ENCODE peak calls at places on chromosomes 2 and 18, in five cellular contexts. One of them, this sample, is unnamed.

GRCh38 chr2:43121915-43122314 is 104.5 kb downstream of the ZFP36L2 start:
- DNase-seq in ovary: no peak
- DNase-seq in pancreas: no peak
- DNase-seq in HepG2: no peak
- DNase-seq in brain microvascular endothelial cell: no peak
- DNase-seq in this sample: no peak

GRCh38 chr2:233141888-233142287 is 81.7 kb downstream of the INPP5D start:
- DNase-seq in pancreas: no peak
- DNase-seq in HepG2: no peak
- DNase-seq in brain microvascular endothelial cell: no peak
- DNase-seq in ovary: no peak
- DNase-seq in this sample: no peak

GRCh38 chr18:77970814-77971213 is 721.2 kb downstream of the GALR1 start:
- DNase-seq in pancreas: no peak
- DNase-seq in HepG2: no peak
- DNase-seq in brain microvascular endothelial cell: no peak
- DNase-seq in ovary: no peak
- DNase-seq in this sample: no peak

GRCh38 chr2:203802277-203803045 is 65.1 kb upstream of the CTLA4 start:
- DNase-seq in HepG2: no peak
- DNase-seq in ovary: no peak
- DNase-seq in brain microvascular endothelial cell: peak
- DNase-seq in pancreas: no peak
- DNase-seq in this sample: peak

GRCh38 chr2:44269831-44270230 is 5.4 kb upstream of the SLC3A1 start:
- DNase-seq in ovary: no peak
- DNase-seq in HepG2: no peak
- DNase-seq in brain microvascular endothelial cell: no peak
- DNase-seq in pancreas: no peak
- DNase-seq in this sample: no peak

GRCh38 chr2:199462167-199462976 is 4.6 kb upstream of the SATB2 start:
- DNase-seq in pancreas: no peak
- DNase-seq in ovary: no peak
- DNase-seq in brain microvascular endothelial cell: no peak
- DNase-seq in HepG2: no peak
- DNase-seq in this sample: no peak

GRCh38 chr2:26982102-26982742 is 11.8 kb downstream of the MAPRE3 start:
- DNase-seq in HepG2: peak
- DNase-seq in brain microvascular endothelial cell: peak
- DNase-seq in pancreas: peak
- DNase-seq in ovary: peak
- DNase-seq in this sample: peak

GRCh38 chr2:136185991-136186771 is 68.2 kb upstream of the CXCR4 start:
- DNase-seq in HepG2: no peak
- DNase-seq in brain microvascular endothelial cell: no peak
- DNase-seq in ovary: no peak
- DNase-seq in pancreas: no peak
- DNase-seq in this sample: peak

GRCh38 chr2:237525559-237526157 is 38.6 kb downstream of the MLPH start:
- DNase-seq in pancreas: no peak
- DNase-seq in HepG2: no peak
- DNase-seq in ovary: no peak
- DNase-seq in brain microvascular endothelial cell: no peak
- DNase-seq in this sample: no peak

GRCh38 chr2:120441744-120442471 is 96.0 kb downstream of the INHBB start:
- DNase-seq in brain microvascular endothelial cell: no peak
- DNase-seq in HepG2: peak
- DNase-seq in ovary: no peak
- DNase-seq in pancreas: peak
- DNase-seq in this sample: peak

GRCh38 chr18:52499646-52500045 is 159.6 kb downstream of the DCC start:
- DNase-seq in ovary: no peak
- DNase-seq in HepG2: peak
- DNase-seq in brain microvascular endothelial cell: no peak
- DNase-seq in pancreas: no peak
- DNase-seq in this sample: no peak

GRCh38 chr2:162197095-162197825 is 45.2 kb upstream of the GCG start:
- DNase-seq in ovary: no peak
- DNase-seq in pancreas: no peak
- DNase-seq in HepG2: no peak
- DNase-seq in brain microvascular endothelial cell: peak
- DNase-seq in this sample: peak

GRCh38 chr2:196066794-196067382 is 1.7 kb downstream of the DNAH7 start:
- DNase-seq in HepG2: no peak
- DNase-seq in pancreas: no peak
- DNase-seq in ovary: no peak
- DNase-seq in brain microvascular endothelial cell: no peak
- DNase-seq in this sample: peak

GRCh38 chr18:45104071-45104440 is 423.4 kb downstream of the SETBP1 start:
- DNase-seq in brain microvascular endothelial cell: no peak
- DNase-seq in HepG2: no peak
- DNase-seq in ovary: no peak
- DNase-seq in pancreas: no peak
- DNase-seq in this sample: no peak

GRCh38 chr2:84846732-84847131 is 34.2 kb downstream of the TRABD2A start:
- DNase-seq in brain microvascular endothelial cell: no peak
- DNase-seq in ovary: no peak
- DNase-seq in HepG2: no peak
- DNase-seq in pancreas: no peak
- DNase-seq in this sample: peak

GRCh38 chr18:51621103-51621969 is 423.9 kb upstream of the MEX3C start:
- DNase-seq in brain microvascular endothelial cell: peak
- DNase-seq in HepG2: peak
- DNase-seq in ovary: no peak
- DNase-seq in pancreas: peak
- DNase-seq in this sample: peak

GRCh38 chr2:119736021-119736420 is 23.7 kb upstream of the PTPN4 start:
- DNase-seq in HepG2: no peak
- DNase-seq in ovary: no peak
- DNase-seq in pancreas: no peak
- DNase-seq in brain microvascular endothelial cell: no peak
- DNase-seq in this sample: no peak

GRCh38 chr18:32511147-32511546 is 40.5 kb upstream of the GAREM1 start:
- DNase-seq in ovary: no peak
- DNase-seq in pancreas: no peak
- DNase-seq in brain microvascular endothelial cell: no peak
- DNase-seq in HepG2: no peak
- DNase-seq in this sample: no peak

GRCh38 chr2:12697617-12698016 is 19.1 kb upstream of the TRIB2 start:
- DNase-seq in HepG2: no peak
- DNase-seq in brain microvascular endothelial cell: no peak
- DNase-seq in pancreas: no peak
- DNase-seq in ovary: no peak
- DNase-seq in this sample: no peak

GRCh38 chr18:74519320-74520095 is 14.8 kb upstream of the CNDP1 start:
- DNase-seq in pancreas: peak
- DNase-seq in brain microvascular endothelial cell: no peak
- DNase-seq in HepG2: no peak
- DNase-seq in ovary: no peak
- DNase-seq in this sample: no peak

GRCh38 chr2:44579837-44580230 is 218.1 kb downstream of the CAMKMT start:
- DNase-seq in brain microvascular endothelial cell: no peak
- DNase-seq in pancreas: no peak
- DNase-seq in HepG2: no peak
- DNase-seq in ovary: no peak
- DNase-seq in this sample: no peak

GRCh38 chr18:27585602-27586173 is 400.6 kb upstream of the CHST9 start:
- DNase-seq in brain microvascular endothelial cell: no peak
- DNase-seq in pancreas: no peak
- DNase-seq in HepG2: peak
- DNase-seq in ovary: no peak
- DNase-seq in this sample: no peak

GRCh38 chr2:30871980-30872789 is 64.9 kb upstream of the CAPN13 start:
- DNase-seq in pancreas: no peak
- DNase-seq in ovary: no peak
- DNase-seq in brain microvascular endothelial cell: no peak
- DNase-seq in HepG2: no peak
- DNase-seq in this sample: no peak

GRCh38 chr18:32349728-32350395 is 120.8 kb downstream of the GAREM1 start:
- DNase-seq in pancreas: peak
- DNase-seq in ovary: peak
- DNase-seq in brain microvascular endothelial cell: peak
- DNase-seq in HepG2: peak
- DNase-seq in this sample: peak

GRCh38 chr2:79191816-79192215 is 32.3 kb upstream of the REG3A start:
- DNase-seq in ovary: no peak
- DNase-seq in HepG2: no peak
- DNase-seq in pancreas: no peak
- DNase-seq in brain microvascular endothelial cell: no peak
- DNase-seq in this sample: no peak

GRCh38 chr2:97697252-97698235 is 15.8 kb upstream of the ZAP70 start:
- DNase-seq in brain microvascular endothelial cell: peak
- DNase-seq in pancreas: peak
- DNase-seq in HepG2: peak
- DNase-seq in ovary: peak
- DNase-seq in this sample: peak

DNA sequence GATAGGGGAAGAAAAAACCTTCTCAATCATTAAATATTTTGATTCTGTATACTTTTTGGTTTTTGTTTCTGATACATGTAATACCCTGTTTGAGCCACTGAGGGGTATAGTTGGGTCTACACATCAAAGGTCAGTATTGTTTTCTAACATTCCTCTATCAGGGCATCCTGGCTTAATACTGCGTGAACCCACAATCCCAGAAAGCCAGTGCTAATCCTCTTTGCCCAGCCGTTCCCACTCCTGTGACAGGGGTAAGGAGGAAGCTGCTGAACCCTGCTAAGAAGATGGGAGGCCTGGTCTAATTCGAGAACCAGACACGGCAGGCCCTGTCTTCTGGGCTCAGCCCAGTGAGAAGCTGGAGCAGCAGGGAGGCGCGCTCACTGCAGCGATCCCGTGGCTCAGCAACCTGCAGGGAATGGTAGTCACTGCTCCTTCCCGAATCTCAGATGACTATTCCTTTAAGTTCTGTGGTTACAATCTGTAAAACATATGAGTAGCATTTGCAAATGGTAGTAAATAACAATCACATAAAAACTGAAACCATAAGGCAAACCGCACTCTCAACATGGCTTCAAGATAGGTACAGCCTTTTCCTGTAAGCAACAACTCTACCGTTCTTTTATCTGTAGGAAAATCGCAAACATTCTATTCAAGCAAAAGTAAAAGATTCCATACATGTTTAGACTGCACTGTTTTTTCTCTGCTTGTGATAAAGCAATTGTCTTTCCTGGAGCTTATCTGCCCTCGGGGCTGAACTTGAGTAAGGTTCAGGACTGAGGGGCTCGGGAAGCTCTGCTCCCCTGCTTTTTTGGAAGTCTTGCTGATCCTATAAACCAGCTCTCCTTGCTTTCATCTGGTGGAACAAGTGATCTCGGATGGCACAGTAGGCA is 87.0 kb downstream of the EPB41L3 start:
- DNase-seq in HepG2: peak
- DNase-seq in brain microvascular endothelial cell: peak
- DNase-seq in pancreas: no peak
- DNase-seq in ovary: no peak
- DNase-seq in this sample: peak
- TF ChIP-seq CTCF in HepG2: no peak
- TF ChIP-seq CTCF in brain microvascular endothelial cell: peak
- TF ChIP-seq CTCF in pancreas: no peak
- TF ChIP-seq CTCF in ovary: no peak
- TF ChIP-seq CTCF in this sample: peak

GRCh38 chr2:148542614-148543013 is 101.9 kb upstream of the EPC2 start:
- DNase-seq in pancreas: no peak
- DNase-seq in brain microvascular endothelial cell: no peak
- DNase-seq in ovary: no peak
- DNase-seq in HepG2: no peak
- DNase-seq in this sample: no peak

GRCh38 chr2:148538375-148538774 is 106.2 kb upstream of the EPC2 start:
- DNase-seq in brain microvascular endothelial cell: no peak
- DNase-seq in pancreas: no peak
- DNase-seq in ovary: no peak
- DNase-seq in HepG2: no peak
- DNase-seq in this sample: no peak

GRCh38 chr2:148541792-148542191 is 102.8 kb upstream of the EPC2 start:
- DNase-seq in pancreas: no peak
- DNase-seq in ovary: no peak
- DNase-seq in HepG2: no peak
- DNase-seq in brain microvascular endothelial cell: no peak
- DNase-seq in this sample: no peak

GRCh38 chr2:148534416-148535205 is 109.9 kb upstream of the EPC2 start:
- DNase-seq in brain microvascular endothelial cell: no peak
- DNase-seq in pancreas: no peak
- DNase-seq in HepG2: no peak
- DNase-seq in ovary: peak
- DNase-seq in this sample: no peak

DNA sequence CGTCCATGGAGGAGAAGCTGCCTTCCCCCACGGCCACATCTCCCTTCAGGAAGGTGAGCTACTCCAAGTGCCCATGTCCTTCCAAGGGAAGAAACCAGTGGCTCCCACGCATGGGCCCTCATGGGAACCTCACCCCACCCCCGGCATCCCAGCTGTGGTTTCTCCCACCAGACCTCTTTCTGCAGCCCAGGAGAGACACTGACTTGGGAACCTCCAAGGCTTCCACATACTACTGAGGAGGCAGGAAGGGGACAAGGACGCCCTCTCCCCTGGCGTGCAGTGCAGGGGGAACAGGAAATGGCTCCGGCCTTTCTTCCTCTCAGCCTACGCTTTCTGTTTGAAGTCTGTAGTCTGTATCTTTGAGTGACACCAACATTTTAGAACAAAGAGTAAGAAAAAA is 104.5 kb upstream of the EPC2 start:
- DNase-seq in brain microvascular endothelial cell: no peak
- DNase-seq in pancreas: no peak
- DNase-seq in HepG2: no peak
- DNase-seq in ovary: no peak
- DNase-seq in this sample: no peak
- H3K4me3 ChIP-seq in brain microvascular endothelial cell: no peak
- H3K4me3 ChIP-seq in pancreas: no peak
- H3K4me3 ChIP-seq in HepG2: no peak
- H3K4me3 ChIP-seq in ovary: no peak
- H3K4me3 ChIP-seq in this sample: no peak

GRCh38 chr18:59056706-59057492 is 82.8 kb upstream of the SEC11C start:
- DNase-seq in ovary: peak
- DNase-seq in brain microvascular endothelial cell: peak
- DNase-seq in HepG2: peak
- DNase-seq in pancreas: no peak
- DNase-seq in this sample: peak
- TF ChIP-seq CTCF in ovary: peak
- TF ChIP-seq CTCF in brain microvascular endothelial cell: peak
- TF ChIP-seq CTCF in HepG2: peak
- TF ChIP-seq CTCF in pancreas: peak
- TF ChIP-seq CTCF in this sample: peak

GRCh38 chr2:1550658-1551316 is 137.5 kb downstream of the TPO start:
- DNase-seq in ovary: peak
- DNase-seq in pancreas: peak
- DNase-seq in brain microvascular endothelial cell: no peak
- DNase-seq in HepG2: no peak
- DNase-seq in this sample: peak

GRCh38 chr2:1546901-1547300 is 133.6 kb downstream of the TPO start:
- DNase-seq in pancreas: no peak
- DNase-seq in brain microvascular endothelial cell: no peak
- DNase-seq in HepG2: no peak
- DNase-seq in ovary: no peak
- DNase-seq in this sample: no peak

GRCh38 chr2:1550076-1550475 is 136.8 kb downstream of the TPO start:
- DNase-seq in HepG2: no peak
- DNase-seq in ovary: no peak
- DNase-seq in brain microvascular endothelial cell: no peak
- DNase-seq in pancreas: no peak
- DNase-seq in this sample: no peak

GRCh38 chr2:1551905-1552304 is 138.6 kb downstream of the TPO start:
- DNase-seq in pancreas: no peak
- DNase-seq in HepG2: no peak
- DNase-seq in brain microvascular endothelial cell: no peak
- DNase-seq in ovary: no peak
- DNase-seq in this sample: no peak

GRCh38 chr2:1548910-1549673 is 135.8 kb downstream of the TPO start:
- DNase-seq in brain microvascular endothelial cell: no peak
- DNase-seq in HepG2: no peak
- DNase-seq in pancreas: no peak
- DNase-seq in ovary: no peak
- DNase-seq in this sample: no peak
- H3K4me3 ChIP-seq in brain microvascular endothelial cell: no peak
- H3K4me3 ChIP-seq in HepG2: no peak
- H3K4me3 ChIP-seq in pancreas: no peak
- H3K4me3 ChIP-seq in ovary: no peak
- H3K4me3 ChIP-seq in this sample: no peak